ENCODE peak calls at places on chromosomes 5 and 9, in seven cellular contexts. X, E, T, R, F, V and N are unnamed samples.

GRCh38 chr5:98173334-98173733 is 600.1 kb upstream of the RGMB start:
- DNase-seq in V (no peak), R (no peak), T (no peak), F (no peak), E (no peak), X (no peak), N (no peak)

GRCh38 chr9:125703662-125704061 is 3.3 kb downstream of the MAPKAP1 start:
- DNase-seq in V (no peak), F (no peak), E (no peak), R (no peak), T (no peak), X (no peak), N (no peak)

GRCh38 chr5:151098185-151098813 is 17.5 kb upstream of the TNIP1 start:
- DNase-seq in V (no peak), X (no peak), F (no peak), E (no peak), R (no peak), T (no peak), N (no peak)

GRCh38 chr5:80211292-80211691 is 44.6 kb downstream of the SERINC5 start:
- DNase-seq in R (no peak), T (no peak), X (no peak), F (no peak), E (no peak), V (no peak), N (no peak)

GRCh38 chr5:91223886-91224285 is 159.2 kb downstream of the ARRDC3 start:
- DNase-seq in F (no peak), T (no peak), V (no peak), R (no peak), X (no peak), E (no peak), N (no peak)

GRCh38 chr5:177447066-177447610 is 524 bp downstream of the PRR7 start:
- DNase-seq in F (no peak), R (no peak), V (peak), E (peak), T (peak), X (peak), N (no peak)

GRCh38 chr5:76488969-76489368 is 85.9 kb downstream of the IQGAP2 start:
- DNase-seq in T (no peak), R (no peak), V (no peak), X (no peak), E (no peak), F (no peak), N (no peak)

GRCh38 chr5:54671111-54671531 is 153.6 kb downstream of the SNX18 start:
- DNase-seq in V (no peak), X (no peak), R (no peak), T (no peak), F (no peak), E (no peak), N (no peak)

GRCh38 chr5:79547982-79548381 is 34.0 kb upstream of the HOMER1 start:
- DNase-seq in V (no peak), R (no peak), F (no peak), T (no peak), X (no peak), E (no peak), N (no peak)

GRCh38 chr5:125424851-125425250 is 678.4 kb upstream of the ZNF608 start:
- DNase-seq in E (no peak), T (no peak), F (no peak), V (no peak), X (no peak), R (no peak), N (no peak)

DNA sequence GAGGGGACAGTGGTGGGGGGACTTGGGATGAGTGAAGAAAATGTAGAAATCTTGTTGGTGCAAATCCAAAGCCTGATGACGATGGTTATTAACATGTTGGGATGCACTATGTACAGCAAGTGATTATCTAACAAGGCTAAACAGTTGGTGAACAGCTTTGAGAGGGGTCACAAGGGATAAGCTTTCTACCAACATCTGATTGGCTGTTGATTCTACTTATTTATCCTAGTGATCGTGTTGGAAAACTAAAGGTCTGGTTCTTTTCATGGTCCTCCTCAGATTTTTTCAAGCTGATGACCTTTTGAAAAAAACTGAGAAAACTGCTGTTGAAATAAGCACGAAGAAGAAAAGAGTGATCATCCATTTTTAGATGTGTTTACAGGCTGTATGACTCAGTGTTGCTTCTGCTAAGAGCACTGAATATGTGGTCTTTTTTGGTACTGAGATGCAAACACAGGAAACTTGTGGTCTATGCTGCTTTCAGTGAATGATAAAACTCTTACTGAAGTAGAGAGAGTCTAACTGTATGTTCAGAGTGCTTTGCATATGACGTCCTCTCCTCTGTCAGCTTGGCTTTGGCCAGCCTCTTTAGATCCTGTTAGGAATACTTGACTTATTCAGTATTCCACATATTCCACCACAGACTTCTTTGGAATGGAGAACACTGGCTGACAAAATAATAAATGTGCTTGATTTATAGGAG is 174.8 kb downstream of the SLF1 start:
- DNase-seq in R (no peak), X (no peak), F (no peak), V (no peak), E (no peak), T (no peak), N (no peak)
- TF ChIP-seq EP300 in R (no peak), X (no peak), F (no peak), V (no peak), E (no peak), T (no peak), N (no peak)

DNA sequence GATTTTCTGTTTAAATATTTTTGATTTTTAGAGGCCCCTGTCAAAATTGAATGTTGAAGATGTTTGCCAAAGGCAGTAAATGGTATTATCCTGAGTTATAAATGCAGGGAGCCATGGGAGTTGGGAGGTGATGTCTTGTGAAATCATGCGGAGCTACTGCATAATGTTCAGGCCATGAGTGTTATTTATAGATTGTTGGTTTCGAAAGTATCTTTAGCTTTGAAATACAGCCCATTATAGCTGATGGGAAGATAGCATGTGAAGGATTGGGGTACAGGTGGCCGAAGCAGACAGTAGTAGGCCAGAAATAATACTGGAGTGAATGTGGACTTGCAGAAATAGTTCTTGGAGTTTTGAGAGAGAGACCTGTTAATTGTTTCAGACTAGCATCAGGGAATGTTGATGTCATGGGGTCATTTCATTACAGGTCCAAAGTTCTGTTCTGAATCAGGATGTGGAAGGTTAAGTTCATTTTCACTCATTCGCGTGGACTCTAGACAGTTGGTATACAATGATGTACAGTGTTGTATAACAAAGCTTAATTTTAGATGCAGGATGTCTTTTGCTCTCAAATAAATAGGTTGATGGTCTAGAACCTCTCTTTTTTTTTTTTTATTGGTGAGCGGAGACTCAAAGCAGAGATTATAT is 3.8 kb downstream of the ATP6V1G1 start:
- DNase-seq in E (no peak), X (no peak), V (no peak), T (no peak), R (peak), F (no peak), N (no peak)
- H3K4me3 ChIP-seq in E (no peak), X (peak), V (no peak), T (no peak), R (peak), F (peak), N (no peak)

GRCh38 chr5:96835727-96836126 is 28.0 kb upstream of the ERAP1 start:
- DNase-seq in R (no peak), F (no peak), V (no peak), E (no peak), T (no peak), X (no peak), N (no peak)

GRCh38 chr5:96836817-96837216 is 29.1 kb upstream of the ERAP1 start:
- DNase-seq in E (no peak), X (no peak), F (no peak), T (no peak), R (no peak), V (no peak), N (no peak)

GRCh38 chr5:96837303-96837702 is 29.6 kb upstream of the ERAP1 start:
- DNase-seq in E (no peak), F (no peak), V (no peak), X (no peak), T (no peak), R (no peak), N (no peak)

GRCh38 chr5:96843140-96843539 is 33.2 kb upstream of the ERAP2 start:
- DNase-seq in V (no peak), R (no peak), E (no peak), X (no peak), T (no peak), F (no peak), N (no peak)

DNA sequence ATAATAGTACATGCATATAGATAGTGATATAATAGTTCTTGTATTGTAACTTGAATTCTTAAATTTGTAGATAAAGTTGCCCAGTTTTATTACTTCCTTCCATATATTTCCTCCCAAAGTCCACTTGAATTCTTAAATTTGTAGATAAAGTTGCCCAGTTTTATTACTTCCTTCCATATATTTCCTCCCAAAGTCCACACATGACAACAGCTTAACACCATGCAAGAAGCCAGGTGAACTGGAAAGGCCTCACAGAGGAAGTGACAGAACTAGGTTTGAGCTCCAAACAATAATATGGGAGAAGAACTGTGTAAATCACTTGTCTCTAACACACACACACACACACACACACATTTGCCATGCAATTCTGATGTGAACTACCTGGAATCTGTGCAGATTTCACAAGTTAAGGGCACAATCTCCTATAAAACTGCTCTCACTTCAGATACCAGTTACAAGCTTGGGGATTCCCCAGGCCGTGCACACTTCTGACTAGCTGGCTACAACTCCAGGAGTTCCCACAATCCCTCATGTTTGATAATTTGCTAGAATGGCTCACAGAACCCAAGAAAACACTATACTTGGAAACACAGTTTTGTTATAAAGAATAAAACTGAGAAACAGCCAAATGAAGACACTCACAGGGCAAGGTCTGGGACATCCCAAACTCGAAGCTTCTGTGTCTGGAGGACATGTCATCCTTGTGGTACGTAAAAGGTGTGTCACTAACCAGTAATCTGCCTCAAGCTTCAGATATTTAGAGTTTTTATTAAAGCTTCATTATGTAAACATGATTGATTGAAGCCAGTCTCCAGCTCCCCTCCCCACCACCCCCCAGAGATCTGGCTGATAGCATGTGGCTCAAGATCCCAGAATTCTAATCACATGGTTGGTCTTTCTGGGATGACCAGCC is 31.0 kb upstream of the ERAP1 start:
- DNase-seq in E (no peak), F (no peak), V (no peak), R (no peak), X (no peak), T (no peak), N (no peak)
- H3K27ac ChIP-seq in E (no peak), F (no peak), V (no peak), R (no peak), X (no peak), T (no peak), N (no peak)

GRCh38 chr5:149117970-149118369 is 23.3 kb upstream of the ABLIM3 start:
- DNase-seq in T (no peak), E (no peak), R (no peak), V (no peak), X (no peak), F (no peak), N (no peak)
- TF ChIP-seq EP300 in T (no peak), E (no peak), R (no peak), V (no peak), X (no peak), F (no peak), N (no peak)

GRCh38 chr9:121199921-121200320 is 1.7 kb downstream of the RAB14 start:
- DNase-seq in F (no peak), V (no peak), T (no peak), X (no peak), R (no peak), E (no peak), N (no peak)

GRCh38 chr9:121200346-121200745 is 1.3 kb downstream of the RAB14 start:
- DNase-seq in X (no peak), T (no peak), V (no peak), F (no peak), R (no peak), E (no peak), N (no peak)

GRCh38 chr9:121196389-121196788 is 5.3 kb downstream of the RAB14 start:
- DNase-seq in F (no peak), X (no peak), V (peak), R (no peak), T (no peak), E (no peak), N (no peak)

GRCh38 chr9:121197135-121197534 is 4.5 kb downstream of the RAB14 start:
- DNase-seq in V (no peak), E (no peak), F (no peak), T (no peak), X (no peak), R (no peak), N (no peak)

DNA sequence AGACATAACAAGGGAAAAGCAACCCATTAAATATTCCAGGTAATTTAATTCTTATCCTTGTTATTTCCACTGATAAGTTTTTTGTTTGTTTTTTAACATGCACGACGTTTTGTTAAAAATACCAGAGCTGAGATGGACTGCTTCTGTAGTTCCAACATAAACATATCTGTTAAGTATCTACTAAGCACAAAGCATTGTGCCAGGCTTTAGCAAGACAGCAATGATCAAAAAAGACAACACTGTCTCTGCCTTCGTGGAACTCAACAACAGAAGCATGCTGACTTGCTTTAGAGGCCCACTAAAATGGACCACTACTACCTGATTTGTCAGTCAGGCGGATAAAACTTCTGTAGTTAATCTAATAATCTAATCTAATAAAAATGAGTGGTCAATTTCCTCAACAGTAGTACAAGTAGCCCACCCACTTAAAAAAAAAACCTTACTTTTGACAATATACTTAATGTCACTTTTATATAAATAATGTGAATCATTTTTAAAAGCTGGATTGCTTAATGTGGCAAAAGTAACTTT is 3.1 kb downstream of the RAB14 start:
- DNase-seq in T (no peak), F (no peak), X (no peak), R (no peak), V (no peak), E (no peak), N (no peak)
- H3K4me3 ChIP-seq in T (no peak), F (peak), X (peak), R (peak), V (no peak), E (no peak), N (no peak)

GRCh38 chr9:120875643-120875953 is 1.4 kb downstream of the PHF19 start:
- DNase-seq in X (no peak), T (no peak), R (no peak), V (peak), F (no peak), E (no peak), N (no peak)
- H3K27ac ChIP-seq in X (peak), T (peak), R (peak), V (peak), F (peak), E (peak), N (peak)

GRCh38 chr5:73037545-73037944 is 81.7 kb downstream of the FCHO2 start:
- DNase-seq in R (no peak), F (no peak), V (no peak), T (no peak), X (no peak), E (no peak), N (no peak)

GRCh38 chr5:73045623-73046022 is 74.8 kb upstream of the TMEM171 start:
- DNase-seq in R (no peak), X (no peak), V (no peak), F (no peak), T (no peak), E (no peak), N (no peak)

GRCh38 chr5:73039082-73039481 is 81.3 kb upstream of the TMEM171 start:
- DNase-seq in V (no peak), T (no peak), R (no peak), E (no peak), F (no peak), X (no peak), N (no peak)

DNA sequence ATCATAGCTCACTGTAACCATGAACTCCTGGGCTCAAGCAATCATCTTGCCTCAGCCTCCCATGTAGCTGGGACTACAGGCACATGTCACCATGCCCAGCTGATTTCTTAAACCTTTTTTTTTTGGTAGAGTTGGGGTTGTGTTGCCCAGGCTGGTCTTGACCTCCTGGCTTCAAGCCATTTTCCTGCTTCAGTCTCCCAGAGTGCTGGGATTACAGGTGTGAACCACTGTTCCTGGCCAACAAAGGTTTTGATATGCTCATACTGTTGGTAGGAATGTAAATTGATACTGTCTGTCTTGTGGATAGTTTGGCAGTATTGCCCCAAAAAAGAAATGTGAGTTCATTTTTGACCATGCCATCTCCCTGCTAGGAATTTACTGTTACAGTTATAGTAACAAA is 77.4 kb upstream of the TMEM171 start:
- DNase-seq in E (no peak), T (no peak), X (no peak), V (no peak), F (no peak), R (no peak), N (no peak)
- TF ChIP-seq EP300 in E (no peak), T (no peak), X (no peak), V (no peak), F (no peak), R (no peak), N (no peak)

GRCh38 chr5:179875741-179876667 is 17.4 kb upstream of the MRNIP start:
- DNase-seq in R (no peak), V (no peak), F (no peak), T (no peak), X (no peak), E (no peak), N (no peak)

GRCh38 chr5:179873711-179874110 is 15.1 kb upstream of the MRNIP start:
- DNase-seq in V (peak), E (no peak), X (no peak), F (no peak), T (no peak), R (no peak), N (no peak)

GRCh38 chr5:179873176-179873575 is 14.6 kb upstream of the MRNIP start:
- DNase-seq in T (no peak), R (no peak), F (no peak), X (no peak), V (peak), E (no peak), N (no peak)

GRCh38 chr5:179874136-179874535 is 15.5 kb upstream of the MRNIP start:
- DNase-seq in X (no peak), E (no peak), F (no peak), R (no peak), V (peak), T (no peak), N (no peak)

GRCh38 chr5:179874536-179875292 is 16.1 kb upstream of the MRNIP start:
- DNase-seq in X (no peak), T (no peak), R (no peak), V (no peak), F (no peak), E (no peak), N (no peak)
- H3K4me3 ChIP-seq in X (no peak), T (no peak), R (no peak), V (no peak), F (no peak), E (no peak), N (no peak)